ENCODE peak calls at places on chromosomes 16 and 17, in eight cellular contexts. X is mesothelial cell of epicardium; F is CD4-positive, alpha-beta T cell; R is CD14-positive monocyte; A is fibroblast of mammary gland; K is esophagus squamous epithelium; P is GM10248; D is GM12865. V is an unnamed sample.

GRCh38 chr17:19724501-19725420 is 8.4 kb upstream of the SLC47A2 start:
- DNase-seq in X (no peak), F (peak; percentile 51), R (peak; percentile 92), A (peak; percentile 8), K (no peak), P (no peak), D (peak; percentile 37), V (peak; percentile 51)

GRCh38 chr16:50534091-50534490 is 14.1 kb upstream of the NKD1 start:
- DNase-seq in X (no peak), F (no peak), R (no peak), A (no peak), K (no peak), P (no peak), D (no peak), V (no peak)

GRCh38 chr16:1998852-1999801 is 9.4 kb downstream of the SYNGR3 start:
- DNase-seq in X (no peak), F (no peak), R (no peak), A (no peak), K (no peak), P (no peak), D (no peak), V (no peak)

GRCh38 chr17:69909389-69909788 is 165.6 kb upstream of the KCNJ16 start:
- DNase-seq in X (no peak), F (no peak), R (no peak), A (peak; percentile 17), K (no peak), P (no peak), D (no peak), V (no peak)

GRCh38 chr17:49575524-49576120 is at the start of gene NXPH3:
- DNase-seq in X (peak; percentile 58), F (peak; percentile 42), R (no peak), A (peak; percentile 33), K (no peak), P (peak; percentile 84), D (peak; percentile 67), V (peak; percentile 50)

GRCh38 chr17:78179372-78179771 is 7.5 kb downstream of the TK1 start:
- DNase-seq in X (no peak), F (no peak), R (peak; percentile 72), A (peak; percentile 39), K (no peak), P (no peak), D (no peak), V (no peak)

GRCh38 chr16:9316615-9317014 is 225.2 kb downstream of the HAPSTR1 start:
- DNase-seq in X (no peak), F (no peak), R (no peak), A (no peak), K (no peak), P (no peak), D (no peak), V (no peak)

GRCh38 chr17:17783121-17783824 is 53.5 kb downstream of the SREBF1 start:
- DNase-seq in X (no peak), F (peak; percentile 61), R (no peak), A (peak; percentile 18), K (no peak), P (peak; percentile 79), D (peak; percentile 77), V (peak; percentile 38)

GRCh38 chr16:1163567-1164055 is 10.7 kb downstream of the CACNA1H start:
- DNase-seq in X (no peak), F (no peak), R (no peak), A (peak; percentile 4), K (no peak), P (no peak), D (no peak), V (no peak)

GRCh38 chr16:70746040-70746707 is 54.8 kb downstream of the VAC14 start:
- DNase-seq in X (no peak), F (no peak), R (no peak), A (peak; percentile 96), K (no peak), P (no peak), D (no peak), V (no peak)

GRCh38 chr17:47820023-47820789 is 1.4 kb downstream of the OSBPL7 start:
- DNase-seq in X (no peak), F (no peak), R (peak; percentile 45), A (no peak), K (no peak), P (no peak), D (no peak), V (no peak)

GRCh38 chr17:76497979-76498885 is 3.0 kb downstream of the RHBDF2 start:
- DNase-seq in X (peak; percentile 43), F (no peak), R (no peak), A (peak; percentile 69), K (no peak), P (no peak), D (peak; percentile 61), V (no peak)

GRCh38 chr16:3553138-3553923 is 23.9 kb downstream of the NLRC3 start:
- DNase-seq in X (no peak), F (no peak), R (no peak), A (no peak), K (no peak), P (no peak), D (no peak), V (no peak)

GRCh38 chr17:49193513-49194296 is 16.7 kb downstream of the GNGT2 start:
- DNase-seq in X (no peak), F (no peak), R (peak; percentile 63), A (peak; percentile 73), K (no peak), P (peak; percentile 59), D (peak; percentile 84), V (no peak)

GRCh38 chr16:670485-671352 is 2.8 kb downstream of the RHOT2 start:
- DNase-seq in X (no peak), F (no peak), R (no peak), A (no peak), K (no peak), P (no peak), D (no peak), V (no peak)

GRCh38 chr16:77383606-77384187 is 51.1 kb downstream of the ADAMTS18 start:
- DNase-seq in X (no peak), F (no peak), R (no peak), A (no peak), K (no peak), P (no peak), D (no peak), V (no peak)

GRCh38 chr17:9170822-9171221 is 149.5 kb downstream of the NTN1 start:
- DNase-seq in X (no peak), F (no peak), R (no peak), A (no peak), K (no peak), P (no peak), D (no peak), V (no peak)

GRCh38 chr17:50841949-50842354 is 6.6 kb downstream of the WFIKKN2 start:
- DNase-seq in X (no peak), F (peak; percentile 40), R (no peak), A (peak; percentile 62), K (no peak), P (peak; percentile 84), D (peak; percentile 67), V (peak; percentile 41)

GRCh38 chr17:63946440-63947363 is 14.6 kb upstream of the CD79B start:
- DNase-seq in X (no peak), F (peak; percentile 35), R (peak; percentile 61), A (peak; percentile 31), K (no peak), P (peak; percentile 90), D (peak; percentile 80), V (peak; percentile 47)

GRCh38 chr16:64950262-64950661 is 171.6 kb downstream of the CDH11 start:
- DNase-seq in X (no peak), F (no peak), R (no peak), A (no peak), K (no peak), P (no peak), D (no peak), V (no peak)
- TF ChIP-seq CTCF in X (no peak), F (no peak), R (no peak), A (peak; percentile 30), K (no peak), P (no peak), D (no peak), V (no peak)

GRCh38 chr16:85608515-85608885 is 4.6 kb upstream of the GSE1 start:
- DNase-seq in X (no peak), F (no peak), R (no peak), A (no peak), K (no peak), P (no peak), D (no peak), V (no peak)

GRCh38 chr16:85605912-85606841 is 6.9 kb upstream of the GSE1 start:
- DNase-seq in X (no peak), F (no peak), R (no peak), A (no peak), K (no peak), P (no peak), D (no peak), V (no peak)

GRCh38 chr16:85607796-85608514 is 5.2 kb upstream of the GSE1 start:
- DNase-seq in X (no peak), F (no peak), R (no peak), A (no peak), K (no peak), P (no peak), D (no peak), V (no peak)

GRCh38 chr16:85606920-85607319 is 6.2 kb upstream of the GSE1 start:
- DNase-seq in X (no peak), F (no peak), R (no peak), A (no peak), K (no peak), P (no peak), D (no peak), V (no peak)

GRCh38 chr16:85607331-85607765 is 5.8 kb upstream of the GSE1 start:
- DNase-seq in X (no peak), F (no peak), R (no peak), A (no peak), K (no peak), P (no peak), D (peak; percentile 59), V (no peak)
- TF ChIP-seq CTCF in X (no peak), F (no peak), R (no peak), A (no peak), K (no peak), P (no peak), D (no peak), V (no peak)

DNA sequence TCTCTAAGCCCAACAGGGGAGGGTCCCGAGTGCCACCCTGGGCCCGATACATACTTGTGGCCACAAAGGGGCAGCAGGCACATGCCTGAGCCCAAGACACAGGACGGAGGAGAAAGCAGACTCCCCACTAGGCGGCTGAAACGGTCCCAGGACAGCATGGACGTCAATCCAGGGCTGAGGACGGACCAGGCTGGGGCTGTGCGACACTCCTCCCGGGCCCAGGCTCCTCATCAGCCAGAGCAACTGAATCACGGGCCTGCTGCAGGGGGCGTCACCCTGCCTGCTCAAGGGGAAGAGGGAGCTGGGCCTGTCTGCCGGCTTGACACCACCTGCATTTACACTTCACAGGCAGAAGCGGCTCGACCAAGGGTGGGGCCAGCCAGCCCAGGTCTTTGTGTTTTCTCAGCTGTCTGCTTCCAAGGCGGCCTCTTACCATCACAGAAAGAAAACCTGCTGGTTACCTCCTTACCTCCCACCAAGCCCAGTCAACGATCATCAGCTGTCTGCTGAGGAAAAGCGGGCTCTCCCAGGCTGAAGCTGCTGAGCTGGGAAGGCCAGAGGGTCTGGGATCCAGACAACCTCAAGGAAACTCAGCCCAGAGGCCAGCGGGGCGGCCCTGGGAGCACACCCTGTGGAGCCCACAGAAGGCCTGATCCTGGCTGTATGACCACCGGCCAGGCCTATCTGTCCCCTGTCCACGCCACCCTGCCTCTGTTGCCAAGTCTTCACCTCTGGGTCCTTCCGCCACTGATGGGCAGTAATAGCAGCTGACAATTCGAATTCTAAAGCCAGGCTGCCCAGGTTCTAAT is 26.4 kb downstream of the KIFC3 start:
- DNase-seq in X (no peak), F (no peak), R (no peak), A (no peak), K (no peak), P (no peak), D (peak; percentile 49), V (no peak)
- TF ChIP-seq CTCF in X (peak; percentile 40), F (no peak), R (no peak), A (no peak), K (peak; percentile 4), P (peak; percentile 17), D (peak; percentile 42), V (no peak)

GRCh38 chr17:81961087-81961514 is at the start of gene NOTUM:
- DNase-seq in X (no peak), F (no peak), R (no peak), A (no peak), K (no peak), P (no peak), D (no peak), V (no peak)
- TF ChIP-seq CTCF in X (peak; percentile 12), F (no peak), R (no peak), A (no peak), K (peak; percentile 8), P (no peak), D (no peak), V (no peak)

V was measured in natural killer cell.